ENCODE peak calls at places on chromosomes 7 and 10, in nine cellular contexts. A is RWPE2, P is ovary, Q is heart right ventricle, N is H1, K is transverse colon, J is prostate gland, R is endodermal cell, I is testis. U is an unnamed sample.

GRCh38 chr10:13016413-13016812 is 14.9 kb upstream of the CCDC3 start:
- DNase-seq in P (no peak), Q (no peak), N (no peak), A (no peak), R (no peak), K (no peak), J (no peak), I (no peak), U (no peak)

GRCh38 chr10:132144086-132144485 is 42.7 kb upstream of the DPYSL4 start:
- DNase-seq in I (no peak), R (no peak), P (no peak), J (no peak), N (no peak), K (no peak), A (peak; percentile 54), Q (no peak), U (peak; percentile 41)

GRCh38 chr7:125445901-125446300 is 516.3 kb upstream of the POT1 start:
- DNase-seq in Q (no peak), A (no peak), P (no peak), R (no peak), K (no peak), N (no peak), I (no peak), J (no peak), U (no peak)

GRCh38 chr10:132631348-132631735 is 93.8 kb downstream of the INPP5A start:
- DNase-seq in A (no peak), K (peak; percentile 45), J (peak; percentile 82), I (peak; percentile 93), R (no peak), P (peak; percentile 81), N (no peak), Q (peak; percentile 88), U (peak; percentile 67)

GRCh38 chr7:159160450-159160849 is 15.8 kb upstream of the VIPR2 start:
- DNase-seq in P (no peak), J (no peak), R (no peak), A (no peak), N (no peak), Q (no peak), K (no peak), I (no peak), U (no peak)

GRCh38 chr10:69088471-69088769 is 517 bp downstream of the SRGN start:
- DNase-seq in J (no peak), Q (no peak), N (no peak), R (no peak), I (no peak), P (no peak), K (no peak), A (no peak), U (no peak)

GRCh38 chr7:45162311-45162845 is 4.8 kb downstream of the RAMP3 start:
- DNase-seq in P (no peak), A (peak; percentile 15), I (no peak), K (no peak), Q (no peak), R (peak; percentile 10), J (no peak), N (no peak), U (no peak)

GRCh38 chr7:105805619-105806018 is 70.8 kb downstream of the ATXN7L1 start:
- DNase-seq in N (peak; percentile 69), R (peak; percentile 92), K (no peak), A (no peak), I (no peak), P (no peak), Q (no peak), J (no peak), U (no peak)

GRCh38 chr10:37732685-37733084 is 124.7 kb downstream of the ZNF248 start:
- DNase-seq in J (no peak), P (no peak), N (no peak), Q (no peak), A (no peak), I (no peak), K (no peak), R (no peak), U (no peak)

GRCh38 chr7:8881916-8882315 is 448.5 kb downstream of the NXPH1 start:
- DNase-seq in R (no peak), N (no peak), J (no peak), K (no peak), I (no peak), Q (no peak), P (no peak), A (no peak), U (no peak)

GRCh38 chr7:1829111-1829510 is 159.0 kb downstream of the ELFN1 start:
- DNase-seq in Q (no peak), K (no peak), P (no peak), I (peak; percentile 10), J (no peak), N (peak; percentile 35), A (no peak), R (peak; percentile 19), U (no peak)

GRCh38 chr7:27143950-27144798 is 693 bp upstream of the HOXA5 start:
- DNase-seq in N (no peak), R (no peak), P (no peak), A (no peak), J (no peak), I (peak; percentile 7), Q (no peak), K (peak; percentile 53), U (no peak)

GRCh38 chr7:100570954-100571828 is 2.5 kb downstream of the SAP25 start:
- DNase-seq in I (no peak), N (peak; percentile 61), Q (no peak), K (no peak), A (no peak), R (peak; percentile 83), J (no peak), P (no peak), U (no peak)

GRCh38 chr10:117071293-117072050 is 66.5 kb upstream of the SHTN1 start:
- DNase-seq in J (no peak), Q (no peak), R (no peak), P (no peak), I (no peak), A (no peak), K (no peak), N (no peak), U (no peak)

GRCh38 chr10:31707578-31708411 is 220.8 kb downstream of the ARHGAP12 start:
- DNase-seq in N (no peak), J (no peak), Q (peak; percentile 83), K (peak; percentile 40), R (peak; percentile 65), A (no peak), P (peak; percentile 75), I (peak; percentile 52), U (no peak)

GRCh38 chr7:157651366-157652160 is 314.8 kb downstream of the DNAJB6 start:
- DNase-seq in J (no peak), K (no peak), Q (no peak), R (peak; percentile 27), P (no peak), N (no peak), A (no peak), I (no peak), U (no peak)

GRCh38 chr7:151727579-151728285 is 149.2 kb downstream of the PRKAG2 start:
- DNase-seq in R (no peak), I (peak; percentile 54), A (peak; percentile 98), J (peak; percentile 58), K (peak; percentile 66), N (no peak), Q (peak; percentile 53), P (peak; percentile 78), U (no peak)

DNA sequence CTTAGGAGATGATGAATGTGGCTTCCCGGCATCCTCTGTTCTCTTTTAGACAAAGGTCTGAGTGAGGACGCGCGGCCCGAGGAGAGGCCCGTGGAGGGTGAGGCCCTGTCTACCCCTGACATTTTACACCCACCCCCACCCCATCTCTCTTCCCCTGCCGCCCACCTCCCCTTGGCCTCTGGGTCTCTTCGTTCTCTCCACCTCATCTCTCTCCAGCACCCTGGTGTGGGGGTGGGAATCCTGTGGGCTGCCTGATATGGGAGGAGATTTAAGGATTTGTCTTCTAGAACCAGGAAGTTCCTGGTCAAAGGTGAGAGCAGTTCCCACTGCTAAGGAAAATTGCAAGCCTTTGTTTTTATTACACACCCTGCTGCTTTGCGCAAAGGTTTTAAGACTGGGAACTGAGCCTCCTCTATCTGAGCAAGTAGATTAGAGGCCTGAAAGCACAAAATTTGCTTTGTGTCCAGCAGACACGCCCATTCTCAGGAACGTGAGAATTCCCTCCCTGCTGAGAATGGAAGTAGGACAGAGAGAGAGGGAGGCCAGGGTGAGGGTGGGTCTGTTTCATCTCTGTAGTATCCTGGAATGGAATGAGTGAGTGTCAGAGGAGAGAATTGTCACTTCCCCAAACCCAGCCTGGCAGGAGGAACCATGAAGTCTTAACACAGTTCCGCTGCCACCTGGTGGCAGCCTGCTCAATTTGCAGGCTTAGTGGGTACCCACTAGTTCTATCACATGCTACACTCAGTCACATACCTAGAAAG is 91.2 kb downstream of the GTF2IRD1 start:
- DNase-seq in I (peak; percentile 76), J (peak; percentile 22), P (no peak), K (peak; percentile 65), N (peak; percentile 67), A (no peak), Q (no peak), R (peak; percentile 89), U (peak; percentile 69)
- TF ChIP-seq CTCF in I (peak; percentile 72), J (peak; percentile 61), P (no peak), K (peak; percentile 48), N (peak; percentile 85), A (peak; percentile 52), Q (peak; percentile 52), R (peak; percentile 94), U (peak; percentile 40)

GRCh38 chr7:92785923-92786322 is 50.5 kb downstream of the CDK6 start:
- DNase-seq in I (no peak), Q (no peak), K (no peak), P (no peak), N (no peak), J (no peak), R (no peak), A (no peak), U (no peak)
- H3K27ac ChIP-seq in I (no peak overlapping the region), Q (no peak overlapping the region), K (peak overlapping the region; percentile 40), P (no peak overlapping the region), N (no peak overlapping the region), J (no peak overlapping the region), R (peak overlapping the region; percentile 54), A (peak overlapping the region; percentile 39), U (no peak overlapping the region)

GRCh38 chr10:59872892-59873463 is 33.4 kb downstream of the CCDC6 start:
- DNase-seq in I (peak; percentile 53), N (no peak), P (no peak), R (no peak), J (peak; percentile 66), A (no peak), K (peak; percentile 49), Q (peak; percentile 41), U (no peak)
- H3K4me1 ChIP-seq in I (peaks cover 10% of the 10 kb centered on the region), N (peaks cover 36% of the 10 kb centered on the region), P (peaks cover 12% of the 10 kb centered on the region), R (peaks cover 5% of the 10 kb centered on the region), J (no peaks in the 10 kb centered on the region), A (peaks cover 23% of the 10 kb centered on the region), K (peaks cover 21% of the 10 kb centered on the region), Q (peaks cover 10% of the 10 kb centered on the region), U (peaks cover 21% of the 10 kb centered on the region)

DNA sequence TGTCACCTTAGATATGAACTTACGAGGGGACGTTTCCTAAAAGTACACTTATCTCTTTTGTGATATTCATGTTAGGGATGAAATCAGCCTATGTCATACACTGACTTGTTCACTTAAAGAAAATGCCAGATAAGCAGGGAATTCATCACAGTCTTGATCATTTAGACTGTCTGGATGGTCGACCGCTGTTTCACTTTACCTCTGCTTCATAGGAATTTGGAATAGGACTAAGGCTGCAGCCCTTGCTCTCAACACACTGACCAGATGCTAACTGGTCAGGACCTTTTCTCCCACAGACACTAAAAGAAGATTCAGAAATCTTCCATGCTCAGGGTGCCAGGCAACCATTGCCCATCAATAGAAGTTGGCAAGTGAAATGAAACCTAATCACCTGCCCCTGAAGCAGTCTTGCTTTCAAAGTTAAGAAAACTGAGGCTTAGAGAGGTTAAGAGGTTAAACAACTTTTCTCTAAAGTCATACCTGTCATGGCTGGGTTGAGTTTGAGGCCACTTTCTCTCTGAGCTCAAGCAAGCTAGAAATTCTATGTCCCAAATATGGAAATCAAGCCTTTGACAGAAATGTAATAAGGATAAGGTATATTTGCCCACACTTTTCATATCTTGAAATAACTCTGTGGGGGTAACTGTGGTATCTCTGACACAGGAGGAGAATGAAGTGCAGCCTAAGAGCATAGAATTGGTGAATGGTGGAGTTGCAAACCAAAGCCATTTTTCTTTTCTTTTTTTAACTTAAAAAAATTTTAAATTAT is 77.1 kb downstream of the MAP3K8 start:
- DNase-seq in P (no peak), R (no peak), N (no peak), I (no peak), K (no peak), J (no peak), A (no peak), Q (no peak), U (no peak)
- TF ChIP-seq CTCF in P (no peak), R (no peak), N (no peak), I (no peak), K (no peak), J (no peak), A (no peak), Q (no peak), U (no peak)

U was measured in pancreas.